ENCODE peak calls at places on chromosomes 11 and 22, in four cellular contexts. J is left cardiac atrium, C is cardiac fibroblast, K is heart left ventricle. R is an unnamed sample.

GRCh38 chr22:21590809-21591641 is 23.5 kb downstream of the UBE2L3 start:
- DNase-seq in J (no peak), C (no peak), K (no peak), R (no peak)

GRCh38 chr11:15629690-15630321 is 515.1 kb downstream of the INSC start:
- DNase-seq in J (no peak), C (no peak), K (no peak), R (no peak)

GRCh38 chr11:9313648-9314290 is 624 bp downstream of the TMEM41B start:
- DNase-seq in J (no peak), C (peak; percentile 13), K (no peak), R (peak; percentile 17)

GRCh38 chr22:30754971-30755759 is 60.5 kb downstream of the OSBP2 start:
- DNase-seq in J (peak; percentile 54), C (peak; percentile 90), K (peak; percentile 36), R (peak; percentile 77)

GRCh38 chr11:69280451-69280850 is 13.5 kb upstream of the MYEOV start:
- DNase-seq in J (no peak), C (peak; percentile 43), K (no peak), R (peak; percentile 40)

GRCh38 chr11:66936326-66936725 is 21.9 kb downstream of the PC start:
- DNase-seq in J (no peak), C (peak; percentile 85), K (no peak), R (peak; percentile 37)

GRCh38 chr22:31614781-31615480 is 47.1 kb downstream of the PISD start:
- DNase-seq in J (peak; percentile 27), C (no peak), K (no peak), R (no peak)

GRCh38 chr11:117972589-117973445 is 13.4 kb upstream of the IL10RA start:
- DNase-seq in J (no peak), C (no peak), K (no peak), R (no peak)

GRCh38 chr11:35750315-35750714 is 87.7 kb downstream of the TRIM44 start:
- DNase-seq in J (no peak), C (no peak), K (no peak), R (no peak)

GRCh38 chr11:62851807-62852522 is 12.6 kb upstream of the WDR74 start:
- DNase-seq in J (no peak), C (no peak), K (no peak), R (no peak)

GRCh38 chr11:102513869-102514268 is 16.7 kb downstream of the MMP7 start:
- DNase-seq in J (no peak), C (peak; percentile 24), K (no peak), R (peak; percentile 21)

GRCh38 chr11:32178692-32179091 is 87.8 kb downstream of the RCN1 start:
- DNase-seq in J (no peak), C (no peak), K (no peak), R (no peak)

GRCh38 chr11:27485930-27486773 is 13.6 kb upstream of the LGR4 start:
- DNase-seq in J (no peak), C (peak; percentile 77), K (peak; percentile 24), R (peak; percentile 49)

GRCh38 chr11:71246559-71246958 is 5.8 kb downstream of the SHANK2 start:
- DNase-seq in J (no peak), C (no peak), K (no peak), R (no peak)

GRCh38 chr22:32843300-32843699 is 41.8 kb downstream of the TIMP3 start:
- DNase-seq in J (no peak), C (no peak), K (no peak), R (no peak)

GRCh38 chr22:39553429-39553828 is 17.1 kb upstream of the CACNA1I start:
- DNase-seq in J (no peak), C (no peak), K (no peak), R (no peak)

GRCh38 chr11:84157639-84158038 is 871.5 kb upstream of the CCDC90B start:
- DNase-seq in J (no peak), C (no peak), K (no peak), R (no peak)

GRCh38 chr22:46766611-46767010 is 4.2 kb downstream of the TBC1D22A start:
- DNase-seq in J (no peak), C (no peak), K (no peak), R (no peak)

GRCh38 chr11:33829430-33830141 is 55.3 kb upstream of the FBXO3 start:
- DNase-seq in J (peak; percentile 43), C (peak; percentile 82), K (peak; percentile 43), R (peak; percentile 56)

GRCh38 chr11:130601141-130601540 is 152.7 kb downstream of the ADAMTS15 start:
- DNase-seq in J (peak; percentile 84), C (peak; percentile 93), K (peak; percentile 67), R (peak; percentile 37)

GRCh38 chr11:5983443-5983842 is 3.3 kb downstream of the OR52L1 start:
- DNase-seq in J (no peak), C (no peak), K (no peak), R (no peak)

GRCh38 chr11:3341298-3341697 is 37.6 kb downstream of the ZNF195 start:
- DNase-seq in J (peak; percentile 53), C (peak; percentile 15), K (no peak), R (no peak)

GRCh38 chr22:47629273-47629711 is 866.8 kb downstream of the TBC1D22A start:
- DNase-seq in J (no peak), C (no peak), K (no peak), R (no peak)

GRCh38 chr11:79390477-79390876 is 50.4 kb downstream of the TENM4 start:
- DNase-seq in J (no peak), C (no peak), K (no peak), R (no peak)